ENCODE peak calls at places on chromosomes 12 and 14, in four cellular contexts. T is endothelial cell, M is IMR-90, J is DND-41. X is an unnamed sample.

GRCh38 chr14:91413547-91414474 is 3.8 kb downstream of the CCDC88C start:
- DNase-seq in T (no peak), M (no peak), J (no peak), X (no peak)

GRCh38 chr14:50340945-50341344 is 28.8 kb downstream of the DMAC2L start:
- DNase-seq in T (no peak), M (no peak), J (peak; percentile 25), X (no peak)

GRCh38 chr12:9869307-9870161 is at the start of gene CLEC2B:
- DNase-seq in T (no peak), M (peak; percentile 85), J (peak; percentile 43), X (peak; percentile 28)

GRCh38 chr12:51972849-51973273 is 21.4 kb downstream of the ACVR1B start:
- DNase-seq in T (no peak), M (peak; percentile 73), J (no peak), X (no peak)

GRCh38 chr12:39157696-39158342 is 252.4 kb upstream of the CPNE8 start:
- DNase-seq in T (no peak), M (no peak), J (no peak), X (no peak)

GRCh38 chr14:77177623-77178185 is 3.9 kb upstream of the TMEM63C start:
- DNase-seq in T (no peak), M (no peak), J (no peak), X (no peak)

GRCh38 chr12:9143137-9143536 is 27.4 kb upstream of the A2M start:
- DNase-seq in T (no peak), M (no peak), J (no peak), X (no peak)

GRCh38 chr12:123064356-123064755 is 83.9 kb downstream of the ARL6IP4 start:
- DNase-seq in T (no peak), M (no peak), J (no peak), X (no peak)

GRCh38 chr14:96629558-96630222 is 127.5 kb downstream of the PAPOLA start:
- DNase-seq in T (no peak), M (no peak), J (no peak), X (no peak)

GRCh38 chr14:103074699-103075341 is 9.2 kb upstream of the LBHD2 start:
- DNase-seq in T (no peak), M (no peak), J (no peak), X (peak; percentile 36)

GRCh38 chr12:89768586-89769482 is 60.2 kb upstream of the ATP2B1 start:
- DNase-seq in T (no peak), M (peak; percentile 98), J (no peak), X (no peak)

GRCh38 chr14:70257526-70257925 is 68.8 kb upstream of the SLC8A3 start:
- DNase-seq in T (peak; percentile 28), M (no peak), J (peak; percentile 9), X (no peak)

GRCh38 chr12:95173392-95174251 is 43.6 kb downstream of the FGD6 start:
- DNase-seq in T (no peak), M (peak; percentile 91), J (no peak), X (peak; percentile 8)

GRCh38 chr12:124399622-124400021 is 104.7 kb downstream of the RFLNA start:
- DNase-seq in T (peak; percentile 61), M (no peak), J (peak; percentile 39), X (peak; percentile 63)

GRCh38 chr12:109446-109845 is 42.9 kb downstream of the IQSEC3 start:
- DNase-seq in T (no peak), M (no peak), J (no peak), X (no peak)

X was measured in retina.